ENCODE peak calls at places on chromosomes 5 and 9, in nine cellular contexts. F is NCI-H774; Z is left kidney; R is pancreas; U is suprapubic skin; M is frontal cortex; G is stimulated activated CD4-positive, alpha-beta T cell treated with anti-CD3 and anti-CD28 coated beads, Interleukin-1b, Interleukin-23, amount 100 ng/mL, for 4 hours; P is NCI-H524 treated with DMSO at 0.1 percent for 48 hours; W is cerebellum. N is an unnamed sample.

GRCh38 chr5:102767864-102768263 is 12.8 kb downstream of the PAM start:
- DNase-seq in W (no peak), M (no peak), G (no peak), Z (no peak), P (no peak), F (no peak), R (no peak), U (no peak), N (no peak)

GRCh38 chr5:113089653-113090335 is 113.2 kb downstream of the DCP2 start:
- DNase-seq in U (no peak), R (no peak), P (no peak), F (no peak), W (no peak), M (no peak), Z (no peak), G (no peak), N (no peak)

GRCh38 chr5:180494510-180495181 is 467 bp downstream of the CNOT6 start:
- DNase-seq in F (no peak), P (no peak), Z (peak), U (peak), R (peak), M (no peak), W (peak), G (peak), N (peak)

GRCh38 chr5:158725223-158725825 is 374.4 kb downstream of the EBF1 start:
- DNase-seq in U (no peak), Z (peak), R (no peak), F (no peak), M (no peak), G (no peak), W (no peak), P (peak), N (no peak)

GRCh38 chr9:137494104-137494544 is 35.0 kb upstream of the NSMF start:
- DNase-seq in R (no peak), G (no peak), W (no peak), M (no peak), Z (no peak), F (no peak), P (no peak), U (no peak), N (no peak)

GRCh38 chr5:74895906-74896305 is 29.7 kb upstream of the FAM169A start:
- DNase-seq in R (peak), W (peak), P (no peak), F (no peak), U (no peak), Z (no peak), G (no peak), M (peak), N (peak)

GRCh38 chr9:13598738-13599137 is 319.2 kb upstream of the MPDZ start:
- DNase-seq in Z (no peak), P (no peak), G (no peak), F (no peak), W (no peak), U (no peak), R (no peak), M (no peak), N (no peak)

GRCh38 chr5:31270396-31270795 is 76.9 kb downstream of the CDH6 start:
- DNase-seq in Z (peak), R (no peak), G (no peak), W (no peak), P (no peak), F (peak), U (no peak), M (no peak), N (no peak)

GRCh38 chr5:25405850-25406249 is 761.1 kb upstream of the CDH10 start:
- DNase-seq in Z (no peak), U (no peak), G (no peak), W (no peak), F (no peak), R (no peak), P (no peak), M (no peak), N (no peak)

GRCh38 chr9:126148523-126148870 is 178.1 kb upstream of the MVB12B start:
- DNase-seq in W (no peak), G (no peak), Z (no peak), R (no peak), U (no peak), F (no peak), P (no peak), M (no peak), N (peak)

GRCh38 chr9:137278913-137279711 is 1.6 kb downstream of the TOR4A start:
- DNase-seq in P (no peak), F (no peak), Z (no peak), W (no peak), G (no peak), U (peak), R (no peak), M (no peak), N (no peak)

GRCh38 chr5:150488519-150489357 is 19.2 kb upstream of the NDST1 start:
- DNase-seq in M (peak), Z (no peak), G (no peak), U (no peak), R (peak), W (peak), P (no peak), F (no peak), N (peak)

GRCh38 chr5:180026320-180026719 is 45.2 kb downstream of the RNF130 start:
- DNase-seq in P (no peak), G (no peak), R (peak), M (no peak), U (no peak), W (no peak), Z (peak), F (peak), N (no peak)

GRCh38 chr9:21479152-21479702 is 2.9 kb downstream of the IFNE start:
- DNase-seq in F (no peak), W (no peak), R (no peak), Z (no peak), P (no peak), U (no peak), M (no peak), G (no peak), N (no peak)

GRCh38 chr5:84274585-84275468 is 109.9 kb downstream of the EDIL3 start:
- DNase-seq in W (peak), F (no peak), G (no peak), P (peak), Z (peak), M (no peak), R (no peak), U (no peak), N (no peak)